ENCODE peak calls at places on chromosomes 16 and 17, in four cellular contexts. One of them, this sample, is unnamed.

GRCh38 chr17:50618300-50618699 is 16.4 kb upstream of the ABCC3 start:
- DNase-seq in activated CD4-positive, alpha-beta T cell treated with anti-CD3 and anti-CD28 coated beads, Interleukin-2, amount 50 U/mL, for 24 hours: no peak
- DNase-seq in cardiac fibroblast: peak; percentile 48
- DNase-seq in neuronal stem cell: no peak
- DNase-seq in this sample: no peak

GRCh38 chr16:83626676-83627075 is 181.1 kb upstream of the HSBP1 start:
- DNase-seq in activated CD4-positive, alpha-beta T cell treated with anti-CD3 and anti-CD28 coated beads, Interleukin-2, amount 50 U/mL, for 24 hours: no peak
- DNase-seq in cardiac fibroblast: no peak
- DNase-seq in neuronal stem cell: no peak
- DNase-seq in this sample: no peak

GRCh38 chr17:74740641-74741387 is 3.8 kb downstream of the RAB37 start:
- DNase-seq in activated CD4-positive, alpha-beta T cell treated with anti-CD3 and anti-CD28 coated beads, Interleukin-2, amount 50 U/mL, for 24 hours: no peak
- DNase-seq in cardiac fibroblast: no peak
- DNase-seq in neuronal stem cell: no peak
- DNase-seq in this sample: no peak

GRCh38 chr16:20676268-20676828 is 21.1 kb downstream of the ACSM1 start:
- DNase-seq in activated CD4-positive, alpha-beta T cell treated with anti-CD3 and anti-CD28 coated beads, Interleukin-2, amount 50 U/mL, for 24 hours: no peak
- DNase-seq in cardiac fibroblast: no peak
- DNase-seq in neuronal stem cell: no peak
- DNase-seq in this sample: no peak

GRCh38 chr16:86584726-86585721 is 6.7 kb downstream of the FOXL1 start:
- DNase-seq in activated CD4-positive, alpha-beta T cell treated with anti-CD3 and anti-CD28 coated beads, Interleukin-2, amount 50 U/mL, for 24 hours: no peak
- DNase-seq in cardiac fibroblast: peak; percentile 85
- DNase-seq in neuronal stem cell: no peak
- DNase-seq in this sample: no peak

GRCh38 chr16:10228779-10229178 is 46.6 kb upstream of the GRIN2A start:
- DNase-seq in activated CD4-positive, alpha-beta T cell treated with anti-CD3 and anti-CD28 coated beads, Interleukin-2, amount 50 U/mL, for 24 hours: no peak
- DNase-seq in cardiac fibroblast: no peak
- DNase-seq in neuronal stem cell: no peak
- DNase-seq in this sample: no peak

GRCh38 chr16:25747160-25747758 is 55.5 kb downstream of the HS3ST4 start:
- DNase-seq in activated CD4-positive, alpha-beta T cell treated with anti-CD3 and anti-CD28 coated beads, Interleukin-2, amount 50 U/mL, for 24 hours: no peak
- DNase-seq in cardiac fibroblast: no peak
- DNase-seq in neuronal stem cell: peak; percentile 56
- DNase-seq in this sample: no peak

GRCh38 chr16:2486645-2487516 is 12.0 kb downstream of the TBC1D24 start:
- DNase-seq in activated CD4-positive, alpha-beta T cell treated with anti-CD3 and anti-CD28 coated beads, Interleukin-2, amount 50 U/mL, for 24 hours: peak; percentile 52
- DNase-seq in cardiac fibroblast: no peak
- DNase-seq in neuronal stem cell: no peak
- DNase-seq in this sample: peak; percentile 88

GRCh38 chr17:32931686-32932085 is 3.7 kb downstream of the TMEM98 start:
- DNase-seq in activated CD4-positive, alpha-beta T cell treated with anti-CD3 and anti-CD28 coated beads, Interleukin-2, amount 50 U/mL, for 24 hours: no peak
- DNase-seq in cardiac fibroblast: peak; percentile 58
- DNase-seq in neuronal stem cell: no peak
- DNase-seq in this sample: no peak

GRCh38 chr17:2214047-2214717 is 89.4 kb downstream of the SMG6 start:
- DNase-seq in activated CD4-positive, alpha-beta T cell treated with anti-CD3 and anti-CD28 coated beads, Interleukin-2, amount 50 U/mL, for 24 hours: no peak
- DNase-seq in cardiac fibroblast: peak; percentile 95
- DNase-seq in neuronal stem cell: no peak
- DNase-seq in this sample: peak; percentile 62

GRCh38 chr17:70588003-70588402 is 418.7 kb downstream of the KCNJ2 start:
- DNase-seq in activated CD4-positive, alpha-beta T cell treated with anti-CD3 and anti-CD28 coated beads, Interleukin-2, amount 50 U/mL, for 24 hours: no peak
- DNase-seq in cardiac fibroblast: peak; percentile 1
- DNase-seq in neuronal stem cell: no peak
- DNase-seq in this sample: no peak

GRCh38 chr16:57668630-57669475 is 747 bp downstream of the ADGRG3 start:
- DNase-seq in activated CD4-positive, alpha-beta T cell treated with anti-CD3 and anti-CD28 coated beads, Interleukin-2, amount 50 U/mL, for 24 hours: no peak
- DNase-seq in cardiac fibroblast: no peak
- DNase-seq in neuronal stem cell: no peak
- DNase-seq in this sample: no peak

GRCh38 chr16:89572478-89573205 is 2.9 kb upstream of the CPNE7 start:
- DNase-seq in activated CD4-positive, alpha-beta T cell treated with anti-CD3 and anti-CD28 coated beads, Interleukin-2, amount 50 U/mL, for 24 hours: no peak
- DNase-seq in cardiac fibroblast: no peak
- DNase-seq in neuronal stem cell: no peak
- DNase-seq in this sample: no peak

GRCh38 chr17:491086-492014 is 138.7 kb upstream of the RPH3AL start:
- DNase-seq in activated CD4-positive, alpha-beta T cell treated with anti-CD3 and anti-CD28 coated beads, Interleukin-2, amount 50 U/mL, for 24 hours: peak; percentile 22
- DNase-seq in cardiac fibroblast: peak; percentile 45
- DNase-seq in neuronal stem cell: peak; percentile 55
- DNase-seq in this sample: no peak

GRCh38 chr17:76995352-76996105 is 127.3 kb downstream of the MGAT5B start:
- DNase-seq in activated CD4-positive, alpha-beta T cell treated with anti-CD3 and anti-CD28 coated beads, Interleukin-2, amount 50 U/mL, for 24 hours: no peak
- DNase-seq in cardiac fibroblast: no peak
- DNase-seq in neuronal stem cell: no peak
- DNase-seq in this sample: no peak

GRCh38 chr16:87330646-87331045 is 13.5 kb upstream of the C16orf95 start:
- DNase-seq in activated CD4-positive, alpha-beta T cell treated with anti-CD3 and anti-CD28 coated beads, Interleukin-2, amount 50 U/mL, for 24 hours: no peak
- DNase-seq in cardiac fibroblast: no peak
- DNase-seq in neuronal stem cell: no peak
- DNase-seq in this sample: no peak

This sample was measured in CD14-positive monocyte.